ENCODE peak calls at places on chromosomes 2 and 18, in seven cellular contexts. K is AG20443, F is GM19239, O is RPMI7951, A is HuH-7, G is Calu3, S is NCI-H1092 treated with DMSO at 0.1 percent for 48 hours. D is an unnamed sample.

GRCh38 chr18:25058520-25058919 is 293.4 kb downstream of the ZNF521 start:
- DNase-seq in F (no peak), G (peak; percentile 4), O (peak; percentile 3), K (no peak), S (no peak), A (no peak), D (no peak)

GRCh38 chr18:8609711-8610441 is 639 bp downstream of the RAB12 start:
- DNase-seq in O (no peak), F (no peak), S (no peak), A (no peak), G (peak; percentile 10), K (peak; percentile 37), D (peak; percentile 34)

GRCh38 chr18:73924836-73925235 is 222.8 kb downstream of the FBXO15 start:
- DNase-seq in F (no peak), O (peak; percentile 56), S (no peak), G (no peak), A (no peak), K (no peak), D (no peak)

GRCh38 chr2:70684846-70685622 is 83.0 kb downstream of the ADD2 start:
- DNase-seq in A (no peak), S (no peak), O (no peak), K (no peak), G (no peak), F (no peak), D (no peak)

GRCh38 chr2:166335284-166335683 is 40.5 kb downstream of the SCN9A start:
- DNase-seq in S (peak; percentile 24), F (no peak), G (no peak), A (no peak), O (no peak), K (no peak), D (peak; percentile 4)

GRCh38 chr18:21600526-21601410 is at the start of gene ESCO1:
- DNase-seq in K (peak; percentile 97), S (peak; percentile 98), O (peak; percentile 96), F (peak; percentile 89), G (peak; percentile 97), A (peak; percentile 96), D (peak; percentile 98)

GRCh38 chr2:155223781-155224406 is 525.4 kb downstream of the KCNJ3 start:
- DNase-seq in G (peak; percentile 6), K (no peak), O (peak; percentile 2), A (no peak), F (peak; percentile 1), S (peak; percentile 47), D (peak; percentile 40)

GRCh38 chr18:38307919-38308318 is 742.3 kb upstream of the CELF4 start:
- DNase-seq in G (no peak), O (no peak), F (no peak), A (no peak), K (no peak), S (no peak), D (no peak)

GRCh38 chr2:239143858-239144712 is 256.7 kb downstream of the HDAC4 start:
- DNase-seq in F (peak; percentile 29), G (peak; percentile 27), K (peak; percentile 75), S (peak; percentile 6), A (peak; percentile 82), O (peak; percentile 40), D (peak; percentile 57)